ENCODE peak calls at places on chromosomes 3 and 15, in four cellular contexts. X, F, L and A are unnamed samples.

GRCh38 chr3:101865751-101866509 is 16.6 kb downstream of the NFKBIZ start:
- DNase-seq in L (peak; percentile 54), F (no peak), X (peak; percentile 57), A (peak; percentile 48)

GRCh38 chr3:36846406-36846805 is 82.1 kb upstream of the DCLK3 start:
- DNase-seq in X (no peak), L (no peak), F (no peak), A (no peak)

GRCh38 chr15:77614251-77614806 is 18.4 kb downstream of the LINGO1 start:
- DNase-seq in F (no peak), X (no peak), L (no peak), A (no peak)

GRCh38 chr3:177672252-177672911 is 475.1 kb upstream of the TBL1XR1 start:
- DNase-seq in L (no peak), F (no peak), X (no peak), A (no peak)

GRCh38 chr3:43748179-43748578 is 57.4 kb downstream of the ABHD5 start:
- DNase-seq in L (no peak), F (no peak), X (peak; percentile 62), A (no peak)

GRCh38 chr3:157542711-157543485 is 39.7 kb upstream of the VEPH1 start:
- DNase-seq in F (peak; percentile 25), X (peak; percentile 45), L (peak; percentile 70), A (peak; percentile 82)

GRCh38 chr3:186365202-186365974 is 3.4 kb upstream of the DGKG start:
- DNase-seq in X (peak; percentile 4), F (no peak), L (no peak), A (no peak)

GRCh38 chr15:96115642-96116041 is 214.9 kb upstream of the NR2F2 start:
- DNase-seq in X (peak; percentile 75), L (no peak), F (no peak), A (no peak)

GRCh38 chr3:8836096-8836495 is 66.7 kb upstream of the OXTR start:
- DNase-seq in F (no peak), X (no peak), L (no peak), A (no peak)

GRCh38 chr3:146160233-146160963 is 586 bp downstream of the PLOD2 start:
- DNase-seq in X (peak; percentile 79), L (peak; percentile 97), F (peak; percentile 61), A (peak; percentile 85)

GRCh38 chr3:168467085-168467714 is 371.5 kb upstream of the GOLIM4 start:
- DNase-seq in F (no peak), X (peak; percentile 55), L (peak; percentile 76), A (peak; percentile 34)

GRCh38 chr15:101258238-101259144 is 6.6 kb upstream of the CHSY1 start:
- DNase-seq in F (no peak), L (peak; percentile 65), X (peak; percentile 80), A (no peak)

GRCh38 chr15:35305906-35306305 is 220.8 kb upstream of the NANOGP8 start:
- DNase-seq in X (peak; percentile 92), L (no peak), F (no peak), A (no peak)

GRCh38 chr3:42655980-42656679 is 2.6 kb downstream of the ZBTB47 start:
- DNase-seq in F (no peak), L (peak; percentile 48), X (peak; percentile 45), A (peak; percentile 28)

GRCh38 chr3:101846709-101847108 is 2.6 kb upstream of the NFKBIZ start:
- DNase-seq in L (no peak), X (no peak), F (no peak), A (no peak)

GRCh38 chr15:52295421-52295991 is at the start of gene MYO5C:
- DNase-seq in X (no peak), F (peak; percentile 57), L (peak; percentile 87), A (peak; percentile 92)

GRCh38 chr3:127375151-127375937 is 87.5 kb upstream of the PRR20G start:
- DNase-seq in X (no peak), L (no peak), F (no peak), A (no peak)

DNA sequence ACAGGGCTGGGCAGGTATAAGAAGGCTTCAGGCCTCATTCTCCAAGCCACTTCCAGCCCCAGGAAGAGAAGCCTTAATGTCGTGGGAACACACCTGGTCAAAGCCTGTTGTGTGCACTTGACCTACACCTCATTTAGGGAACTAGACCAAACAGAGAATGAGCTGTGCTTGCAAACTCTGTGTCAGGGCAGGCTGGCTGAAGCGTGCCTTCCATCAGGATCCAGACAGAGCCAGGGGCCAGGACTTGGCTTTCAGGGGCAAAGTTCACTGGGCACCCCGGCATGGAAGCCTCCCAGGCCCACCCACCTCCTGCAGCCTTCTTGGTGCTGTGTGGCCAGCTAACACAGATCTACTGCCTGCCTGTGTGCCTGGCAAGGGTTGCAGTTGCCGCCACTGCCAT is 11.5 kb downstream of the RBPMS2 start:
- DNase-seq in X (no peak), L (no peak), F (no peak), A (no peak)
- H4K5ac ChIP-seq in X (no peak overlapping the region), L (no peak overlapping the region), F (no peak overlapping the region), A (no peak overlapping the region)

GRCh38 chr3:53162672-53163458 is 1.9 kb downstream of the PRKCD start:
- DNase-seq in F (no peak), X (no peak), L (peak; percentile 40), A (no peak)

GRCh38 chr3:53163459-53164387 is 2.7 kb downstream of the PRKCD start:
- DNase-seq in L (peak; percentile 65), X (no peak), F (no peak), A (no peak)

GRCh38 chr3:53166206-53166605 is 5.2 kb downstream of the PRKCD start:
- DNase-seq in L (no peak), X (no peak), F (no peak), A (no peak)

GRCh38 chr3:53166781-53167291 is 5.8 kb downstream of the PRKCD start:
- DNase-seq in F (no peak), X (peak; percentile 64), L (no peak), A (no peak)

DNA sequence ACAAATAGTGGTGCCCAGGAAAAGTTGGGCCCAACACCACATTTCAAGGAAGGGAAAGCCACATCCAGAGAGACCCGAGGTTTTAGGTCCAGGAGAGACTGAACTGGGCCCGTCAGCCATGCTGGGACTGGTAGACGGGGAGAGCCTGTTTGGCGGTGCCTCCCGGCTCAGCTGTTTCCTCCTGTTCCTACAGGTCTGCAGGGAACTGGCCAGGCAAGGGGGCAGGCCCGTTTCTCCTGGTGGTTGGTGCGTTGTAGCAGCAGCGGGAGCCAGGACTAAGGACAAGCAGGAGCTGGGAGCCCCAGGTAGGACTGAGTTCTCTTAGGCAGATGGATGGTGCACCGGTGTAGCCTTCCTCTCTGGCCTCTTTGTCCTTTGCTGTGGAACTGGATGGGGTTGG is 3.9 kb downstream of the PRKCD start:
- DNase-seq in X (no peak), F (no peak), L (peak; percentile 45), A (peak; percentile 57)
- H4K8ac ChIP-seq in X (no peak overlapping the region), F (no peak overlapping the region), L (no peak overlapping the region), A (no peak overlapping the region)

GRCh38 chr3:13463618-13464400 is 16.3 kb upstream of the HDAC11 start:
- DNase-seq in F (no peak), X (no peak), L (no peak), A (no peak)
- H4K5ac ChIP-seq in F (no peak overlapping the region), X (no peak overlapping the region), L (no peak overlapping the region), A (no peak overlapping the region)

GRCh38 chr15:65912235-65912634 is 42.9 kb downstream of the RAB11A start:
- DNase-seq in F (no peak), X (no peak), L (no peak), A (no peak)

GRCh38 chr15:65906396-65906795 is 37.1 kb downstream of the RAB11A start:
- DNase-seq in F (no peak), X (no peak), L (peak; percentile 67), A (peak; percentile 12)

GRCh38 chr15:65909831-65910230 is 40.5 kb downstream of the RAB11A start:
- DNase-seq in X (no peak), L (peak; percentile 13), F (no peak), A (peak; percentile 18)

GRCh38 chr15:65910341-65910740 is 41.0 kb downstream of the RAB11A start:
- DNase-seq in F (no peak), L (no peak), X (no peak), A (peak; percentile 12)

GRCh38 chr15:65908876-65909275 is 39.6 kb downstream of the RAB11A start:
- DNase-seq in L (no peak), F (no peak), X (no peak), A (peak; percentile 17)
- H4K8ac ChIP-seq in L (no peak overlapping the region), F (no peak overlapping the region), X (no peak overlapping the region), A (no peak overlapping the region)

GRCh38 chr3:64666171-64666581 is 21.6 kb downstream of the ADAMTS9 start:
- DNase-seq in X (no peak), F (no peak), L (no peak), A (no peak)

GRCh38 chr3:64667887-64668581 is 19.8 kb downstream of the ADAMTS9 start:
- DNase-seq in F (no peak), X (no peak), L (peak; percentile 8), A (no peak)

GRCh38 chr3:64668582-64669510 is 19.0 kb downstream of the ADAMTS9 start:
- DNase-seq in F (no peak), L (peak; percentile 11), X (no peak), A (no peak)

GRCh38 chr3:64667138-64667537 is 20.7 kb downstream of the ADAMTS9 start:
- DNase-seq in L (no peak), F (no peak), X (no peak), A (no peak)

DNA sequence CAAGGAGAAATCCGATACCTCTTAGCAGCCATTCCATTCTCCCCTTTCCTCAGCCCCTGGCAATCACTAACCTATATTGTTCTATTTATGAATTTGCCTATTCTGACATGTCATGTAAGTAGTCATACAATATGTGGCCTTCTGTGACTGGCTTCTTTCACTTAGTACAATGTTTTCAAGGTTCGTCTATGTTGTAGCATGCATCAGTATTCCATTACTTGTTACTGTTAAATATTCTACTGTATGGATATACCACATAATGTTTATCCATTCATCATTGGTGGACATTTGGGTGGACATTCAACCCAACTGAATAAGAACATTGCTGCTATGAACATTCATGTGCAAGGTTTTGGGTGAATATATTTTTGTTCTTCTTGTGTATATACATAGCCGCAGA is 23.4 kb downstream of the ADAMTS9 start:
- DNase-seq in X (no peak), F (no peak), L (no peak), A (no peak)
- H4K5ac ChIP-seq in X (no peak overlapping the region), F (no peak overlapping the region), L (no peak overlapping the region), A (no peak overlapping the region)